ENCODE peak calls at places on chromosome 16, in five cellular contexts. R is naive thymus-derived CD4-positive, alpha-beta T cell; Y is ovary; H is aorta; C is effector memory CD4-positive, alpha-beta T cell. V is an unnamed sample. For H3K4me1, the result is how much of the 10 kb centered on the place peaks cover.

GRCh38 chr16:2841606-2842339 is 11.7 kb downstream of the ZG16B start:
- DNase-seq in R (no peak), Y (no peak), H (peak), C (no peak), V (no peak)

GRCh38 chr16:56409195-56409594 is 16.1 kb downstream of the AMFR start:
- DNase-seq in R (no peak), Y (no peak), H (no peak), C (no peak), V (no peak)

GRCh38 chr16:10253344-10253855 is 71.2 kb upstream of the GRIN2A start:
- DNase-seq in R (no peak), Y (no peak), H (no peak), C (no peak), V (no peak)

GRCh38 chr16:11224894-11225676 is 30.9 kb downstream of the SOCS1 start:
- DNase-seq in R (peak), Y (no peak), H (no peak), C (peak), V (peak)

GRCh38 chr16:68332411-68333121 is 21.7 kb downstream of the PRMT7 start:
- DNase-seq in R (no peak), Y (no peak), H (peak), C (no peak), V (peak)

GRCh38 chr16:89670496-89671431 is 13.1 kb downstream of the SPATA33 start:
- DNase-seq in R (no peak), Y (no peak), H (no peak), C (no peak), V (no peak)

GRCh38 chr16:11994187-11995119 is 17.9 kb downstream of the SNX29 start:
- DNase-seq in R (no peak), Y (no peak), H (no peak), C (no peak), V (no peak)

GRCh38 chr16:60203525-60204124 is 1469.5 kb upstream of the GOT2 start:
- DNase-seq in R (no peak), Y (no peak), H (no peak), C (no peak), V (no peak)

GRCh38 chr16:29898786-29899515 is 399 bp downstream of the SEZ6L2 start:
- DNase-seq in R (no peak), Y (no peak), H (no peak), C (no peak), V (no peak)

GRCh38 chr16:77836801-77837200 is 48.4 kb downstream of the VAT1L start:
- DNase-seq in R (no peak), Y (no peak), H (no peak), C (no peak), V (no peak)

GRCh38 chr16:69613283-69614154 is 47.8 kb downstream of the NFAT5 start:
- DNase-seq in R (no peak), Y (no peak), H (no peak), C (no peak), V (no peak)

GRCh38 chr16:48117217-48118105 is 38.3 kb downstream of the ABCC12 start:
- DNase-seq in R (peak), Y (no peak), H (no peak), C (peak), V (peak)

GRCh38 chr16:24822542-24822941 is 23.2 kb upstream of the SLC5A11 start:
- DNase-seq in R (no peak), Y (no peak), H (no peak), C (no peak), V (no peak)

GRCh38 chr16:46648656-46649055 is 27.5 kb upstream of the SHCBP1 start:
- DNase-seq in R (no peak), Y (no peak), H (no peak), C (no peak), V (no peak)

GRCh38 chr16:13866073-13866472 is 53.9 kb upstream of the ERCC4 start:
- DNase-seq in R (peak), Y (peak), H (peak), C (no peak), V (peak)

GRCh38 chr16:24610421-24610765 is 71.0 kb downstream of the RBBP6 start:
- DNase-seq in R (no peak), Y (peak), H (peak), C (no peak), V (no peak)

DNA sequence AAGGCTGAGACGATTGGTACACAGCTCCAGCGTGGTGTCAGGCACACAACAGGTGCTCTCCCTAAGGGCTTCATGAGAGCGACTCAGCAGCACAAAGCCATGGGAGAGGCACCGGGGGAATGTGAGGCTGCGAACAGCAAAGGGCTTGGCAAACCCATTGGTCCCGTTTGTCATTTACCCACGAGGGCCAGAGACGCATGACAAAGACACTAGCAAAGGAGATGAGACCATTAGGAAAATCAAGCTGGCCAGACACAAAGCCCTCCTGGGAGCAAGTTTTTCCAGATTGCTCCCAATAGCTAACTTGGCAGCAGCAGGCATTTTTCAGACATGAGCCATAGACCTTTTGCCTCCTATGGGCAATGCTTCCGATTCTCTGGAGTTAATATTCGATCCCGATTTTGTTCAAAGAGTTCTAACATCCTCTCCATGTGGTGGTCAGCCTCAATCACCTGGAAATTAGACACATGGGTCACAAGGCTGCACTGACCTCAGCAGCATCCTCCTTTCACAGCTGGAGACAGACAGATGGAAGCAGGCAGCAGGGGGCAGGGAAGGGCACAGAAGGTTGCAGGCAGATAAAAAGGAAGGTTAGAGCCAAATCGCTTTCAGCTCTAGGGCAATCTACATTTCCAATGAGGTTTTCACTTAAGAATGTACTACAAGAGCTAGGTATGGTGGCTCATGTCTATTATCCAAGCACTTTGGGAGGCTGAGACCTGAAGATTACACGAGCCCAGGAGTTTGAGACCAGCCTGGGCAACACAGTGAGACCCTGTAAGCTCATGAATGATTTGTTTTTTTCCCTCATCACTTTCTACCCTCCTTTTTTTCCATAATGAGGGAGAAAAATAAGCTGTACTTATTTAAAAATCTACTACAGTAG is 38.1 kb downstream of the TK2 start:
- DNase-seq in R (no peak), Y (no peak), H (peak), C (no peak), V (peak)
- H3K4me3 ChIP-seq in R (no peak), Y (no peak), H (no peak), C (no peak), V (no peak)

GRCh38 chr16:81473561-81473960 is 29.0 kb downstream of the CMIP start:
- DNase-seq in R (no peak), Y (peak), H (no peak), C (no peak), V (no peak)
- H3K4me1 ChIP-seq in R (under half), Y (under half), H (under half), C (under half), V (half or more)

GRCh38 chr16:67163903-67164558 is 514 bp upstream of the HSF4 start:
- DNase-seq in R (no peak), Y (peak), H (no peak), C (no peak), V (no peak)

GRCh38 chr16:67161595-67162058 is 1.9 kb downstream of the FBXL8 start:
- DNase-seq in R (no peak), Y (peak), H (no peak), C (no peak), V (no peak)

GRCh38 chr16:67164599-67165061 is at the start of gene HSF4:
- DNase-seq in R (no peak), Y (peak), H (peak), C (no peak), V (no peak)

GRCh38 chr16:67163164-67163902 is 1.2 kb upstream of the HSF4 start:
- DNase-seq in R (peak), Y (peak), H (peak), C (no peak), V (peak)

GRCh38 chr16:67162439-67163163 is 1.9 kb upstream of the HSF4 start:
- DNase-seq in R (no peak), Y (no peak), H (no peak), C (no peak), V (no peak)
- H3K4me3 ChIP-seq in R (peak), Y (no peak), H (no peak), C (peak), V (no peak)

GRCh38 chr16:31256466-31256865 is 3.3 kb upstream of the ITGAM start:
- DNase-seq in R (no peak), Y (no peak), H (no peak), C (no peak), V (no peak)
- H3K4me1 ChIP-seq in R (under half), Y (under half), H (under half), C (under half), V (under half)